ENCODE peak calls at places on chromosome 1, in nine cellular contexts. G is A549, L is Calu3, H is HFFc6, Y is AG04450, I is PC-3, P is pancreas, K is D721Med, Q is hepatocyte. B is an unnamed sample.

GRCh38 chr1:88035578-88035977 is 648.5 kb upstream of the PKN2 start:
- DNase-seq in G (no peak), L (no peak), H (no peak), Y (no peak), I (no peak), P (no peak), K (no peak), Q (no peak), B (no peak)

GRCh38 chr1:173440430-173440829 is 36.7 kb upstream of the PRDX6 start:
- DNase-seq in G (no peak), L (no peak), H (no peak), Y (no peak), I (no peak), P (no peak), K (no peak), Q (no peak), B (no peak)

GRCh38 chr1:59669752-59670312 is 144.9 kb upstream of the HOOK1 start:
- DNase-seq in G (no peak), L (no peak), H (peak), Y (no peak), I (no peak), P (no peak), K (no peak), Q (peak), B (no peak)

GRCh38 chr1:10528066-10529014 is 53.6 kb downstream of the PEX14 start:
- DNase-seq in G (peak), L (peak), H (peak), Y (peak), I (peak), P (peak), K (no peak), Q (peak), B (no peak)

GRCh38 chr1:174682419-174683008 is 234.8 kb downstream of the GPR52 start:
- DNase-seq in G (no peak), L (no peak), H (no peak), Y (peak), I (no peak), P (no peak), K (no peak), Q (peak), B (peak)

GRCh38 chr1:168137515-168137821 is 738 bp upstream of the GPR161 start:
- DNase-seq in G (no peak), L (no peak), H (no peak), Y (no peak), I (no peak), P (no peak), K (no peak), Q (no peak), B (no peak)

GRCh38 chr1:31306278-31306677 is 9.4 kb downstream of the ZCCHC17 start:
- DNase-seq in G (no peak), L (no peak), H (peak), Y (peak), I (peak), P (no peak), K (no peak), Q (peak), B (peak)

GRCh38 chr1:223288826-223289225 is 75.2 kb downstream of the SUSD4 start:
- DNase-seq in G (no peak), L (no peak), H (no peak), Y (no peak), I (no peak), P (no peak), K (no peak), Q (no peak), B (no peak)

GRCh38 chr1:167225920-167226319 is 5.2 kb downstream of the POU2F1 start:
- DNase-seq in G (no peak), L (no peak), H (no peak), Y (no peak), I (no peak), P (no peak), K (no peak), Q (no peak), B (no peak)

GRCh38 chr1:7447093-7447492 is 324.0 kb upstream of the VAMP3 start:
- DNase-seq in G (no peak), L (no peak), H (no peak), Y (no peak), I (no peak), P (no peak), K (no peak), Q (no peak), B (no peak)

GRCh38 chr1:151809625-151810556 is 4.7 kb upstream of the LINGO4 start:
- DNase-seq in G (no peak), L (no peak), H (no peak), Y (no peak), I (no peak), P (no peak), K (no peak), Q (no peak), B (no peak)

GRCh38 chr1:93623875-93624274 is 57.8 kb downstream of the BCAR3 start:
- DNase-seq in G (no peak), L (no peak), H (peak), Y (no peak), I (peak), P (no peak), K (no peak), Q (no peak), B (no peak)

GRCh38 chr1:192904438-192904895 is 95.6 kb downstream of the RGS2 start:
- DNase-seq in G (peak), L (peak), H (peak), Y (peak), I (peak), P (peak), K (no peak), Q (peak), B (peak)

GRCh38 chr1:232428781-232429530 is 201.0 kb downstream of the SIPA1L2 start:
- DNase-seq in G (no peak), L (no peak), H (no peak), Y (peak), I (peak), P (no peak), K (no peak), Q (peak), B (no peak)

GRCh38 chr1:224783006-224783651 is 146.3 kb upstream of the DNAH14 start:
- DNase-seq in G (no peak), L (no peak), H (no peak), Y (no peak), I (peak), P (no peak), K (no peak), Q (no peak), B (no peak)

GRCh38 chr1:93608188-93609109 is 73.2 kb downstream of the BCAR3 start:
- DNase-seq in G (no peak), L (no peak), H (no peak), Y (no peak), I (no peak), P (no peak), K (no peak), Q (no peak), B (no peak)

GRCh38 chr1:197725044-197725443 is 50.2 kb downstream of the DENND1B start:
- DNase-seq in G (no peak), L (no peak), H (no peak), Y (no peak), I (peak), P (no peak), K (no peak), Q (no peak), B (no peak)

GRCh38 chr1:110647254-110647891 is 27.4 kb downstream of the KCNA3 start:
- DNase-seq in G (no peak), L (no peak), H (peak), Y (no peak), I (no peak), P (no peak), K (no peak), Q (no peak), B (no peak)

GRCh38 chr1:198794498-198794897 is 155.7 kb downstream of the PTPRC start:
- DNase-seq in G (no peak), L (no peak), H (peak), Y (peak), I (no peak), P (no peak), K (no peak), Q (no peak), B (no peak)

GRCh38 chr1:245546875-245547274 is 392.1 kb downstream of the KIF26B start:
- DNase-seq in G (no peak), L (no peak), H (no peak), Y (no peak), I (no peak), P (peak), K (no peak), Q (no peak), B (no peak)

GRCh38 chr1:183968386-183968785 is 69.1 kb downstream of the COLGALT2 start:
- DNase-seq in G (no peak), L (no peak), H (no peak), Y (no peak), I (no peak), P (no peak), K (no peak), Q (no peak), B (no peak)

GRCh38 chr1:64701886-64702285 is 43.0 kb upstream of the RAVER2 start:
- DNase-seq in G (no peak), L (no peak), H (no peak), Y (no peak), I (no peak), P (no peak), K (no peak), Q (no peak), B (no peak)

GRCh38 chr1:198467907-198468306 is 72.6 kb downstream of the ATP6V1G3 start:
- DNase-seq in G (no peak), L (no peak), H (no peak), Y (no peak), I (no peak), P (no peak), K (no peak), Q (no peak), B (no peak)

GRCh38 chr1:177282976-177283375 is 112.2 kb downstream of the BRINP2 start:
- DNase-seq in G (no peak), L (no peak), H (no peak), Y (no peak), I (peak), P (no peak), K (no peak), Q (no peak), B (no peak)

GRCh38 chr1:203199481-203200058 is 13.1 kb upstream of the CHI3L1 start:
- DNase-seq in G (no peak), L (no peak), H (peak), Y (no peak), I (no peak), P (no peak), K (no peak), Q (no peak), B (no peak)

GRCh38 chr1:180542530-180543171 is 16.1 kb upstream of the OVAAL start:
- DNase-seq in G (no peak), L (no peak), H (peak), Y (no peak), I (no peak), P (no peak), K (no peak), Q (no peak), B (no peak)

GRCh38 chr1:81510701-81511100 is 290.0 kb upstream of the ADGRL2 start:
- DNase-seq in G (no peak), L (no peak), H (no peak), Y (no peak), I (no peak), P (no peak), K (no peak), Q (no peak), B (no peak)

GRCh38 chr1:54199151-54199764 is 572 bp downstream of the CYB5RL start:
- DNase-seq in G (peak), L (no peak), H (no peak), Y (no peak), I (no peak), P (no peak), K (no peak), Q (peak), B (no peak)

GRCh38 chr1:38486115-38486514 is 373.5 kb downstream of the RRAGC start:
- DNase-seq in G (no peak), L (no peak), H (no peak), Y (no peak), I (no peak), P (no peak), K (no peak), Q (no peak), B (no peak)

GRCh38 chr1:39898648-39899603 is 2.8 kb downstream of the MYCL start:
- DNase-seq in G (peak), L (peak), H (no peak), Y (no peak), I (peak), P (peak), K (peak), Q (peak), B (no peak)

GRCh38 chr1:3320246-3321152 is 134.0 kb upstream of the ARHGEF16 start:
- DNase-seq in G (no peak), L (peak), H (no peak), Y (no peak), I (no peak), P (peak), K (no peak), Q (peak), B (no peak)
- TF ChIP-seq CTCF in G (no peak), L (no peak), H (peak), Y (no peak), I (no peak), P (no peak), K (no peak), Q (no peak), B (no peak)

GRCh38 chr1:61125895-61126294 is 43.5 kb downstream of the NFIA start:
- DNase-seq in G (no peak), L (no peak), H (no peak), Y (no peak), I (no peak), P (no peak), K (no peak), Q (no peak), B (no peak)

GRCh38 chr1:61123321-61123720 is 41.0 kb downstream of the NFIA start:
- DNase-seq in G (no peak), L (no peak), H (no peak), Y (no peak), I (no peak), P (no peak), K (no peak), Q (no peak), B (no peak)

GRCh38 chr1:61124078-61124477 is 41.7 kb downstream of the NFIA start:
- DNase-seq in G (no peak), L (no peak), H (no peak), Y (no peak), I (no peak), P (no peak), K (no peak), Q (no peak), B (no peak)

GRCh38 chr1:61125263-61125662 is 42.9 kb downstream of the NFIA start:
- DNase-seq in G (no peak), L (no peak), H (no peak), Y (no peak), I (no peak), P (no peak), K (no peak), Q (no peak), B (no peak)

GRCh38 chr1:61124691-61125090 is 42.3 kb downstream of the NFIA start:
- DNase-seq in G (no peak), L (no peak), H (no peak), Y (no peak), I (no peak), P (no peak), K (no peak), Q (no peak), B (no peak)
- TF ChIP-seq CTCF in G (no peak), L (no peak), H (no peak), Y (no peak), I (no peak), P (no peak), K (no peak), Q (no peak), B (no peak)

GRCh38 chr1:115854005-115854404 is 13.1 kb upstream of the NHLH2 start:
- DNase-seq in G (no peak), L (no peak), H (no peak), Y (no peak), I (no peak), P (no peak), K (no peak), Q (no peak), B (no peak)
- TF ChIP-seq CTCF in G (no peak), L (no peak), H (no peak), Y (no peak), I (no peak), P (no peak), K (no peak), Q (no peak), B (no peak)

GRCh38 chr1:36843027-36843426 is 191.3 kb downstream of the GRIK3 start:
- DNase-seq in G (no peak), L (no peak), H (no peak), Y (no peak), I (no peak), P (no peak), K (no peak), Q (no peak), B (no peak)
- TF ChIP-seq CTCF in G (no peak), L (no peak), H (no peak), Y (no peak), I (no peak), P (no peak), K (no peak), Q (no peak), B (no peak)

DNA sequence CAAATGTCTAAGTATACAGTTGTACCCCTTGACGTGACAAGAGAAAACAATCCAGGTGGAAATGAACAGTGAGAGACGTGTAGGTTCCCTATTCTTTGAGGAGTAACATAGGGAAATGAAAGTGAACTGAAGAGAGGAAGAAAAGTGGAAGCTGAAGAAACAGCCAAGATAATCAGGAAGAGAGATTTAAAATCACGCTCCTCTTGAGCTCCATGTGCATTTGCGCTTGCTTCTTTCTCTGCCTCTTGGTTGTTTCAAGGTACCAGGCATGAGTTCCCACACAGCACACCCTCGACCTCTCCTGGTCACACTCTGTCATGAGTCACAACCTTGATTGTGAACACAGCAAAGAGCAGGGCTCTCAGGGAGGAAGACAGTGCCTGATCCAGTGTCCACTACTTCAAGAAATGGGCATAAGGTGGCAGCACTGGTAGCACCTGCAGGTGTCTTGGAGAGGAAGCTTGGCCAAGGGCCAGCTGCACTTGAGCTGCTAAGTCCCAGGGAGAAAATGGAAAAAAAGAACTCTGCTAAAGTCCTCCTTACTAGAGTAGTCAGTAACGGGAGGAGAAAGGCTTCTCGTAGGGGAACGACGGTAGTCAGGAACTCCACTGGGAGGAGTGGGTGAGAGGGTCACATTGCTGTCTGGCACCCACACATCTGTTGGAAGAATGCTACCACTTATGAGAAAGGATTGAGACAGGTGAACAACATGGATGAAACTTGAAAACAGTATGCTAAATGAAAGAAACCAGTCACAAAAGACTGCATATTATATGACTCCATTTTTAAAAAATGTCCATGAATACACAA is 18.3 kb upstream of the ARID1A start:
- DNase-seq in G (peak), L (peak), H (peak), Y (no peak), I (peak), P (peak), K (no peak), Q (peak), B (peak)
- TF ChIP-seq CTCF in G (peak), L (peak), H (peak), Y (peak), I (peak), P (peak), K (peak), Q (peak), B (peak)

GRCh38 chr1:241531195-241532172 is 694 bp upstream of the KMO start:
- DNase-seq in G (peak), L (no peak), H (peak), Y (peak), I (peak), P (no peak), K (no peak), Q (peak), B (peak)
- TF ChIP-seq CTCF in G (peak), L (peak), H (peak), Y (peak), I (peak), P (no peak), K (peak), Q (peak), B (peak)

GRCh38 chr1:204828352-204828850 is 42.3 kb upstream of the NFASC start:
- DNase-seq in G (peak), L (peak), H (peak), Y (no peak), I (peak), P (peak), K (peak), Q (peak), B (peak)
- TF ChIP-seq CTCF in G (no peak), L (no peak), H (peak), Y (no peak), I (no peak), P (no peak), K (no peak), Q (no peak), B (no peak)

GRCh38 chr1:160374291-160374690 is 7.4 kb downstream of the NHLH1 start:
- DNase-seq in G (no peak), L (no peak), H (no peak), Y (no peak), I (no peak), P (no peak), K (no peak), Q (no peak), B (no peak)
- TF ChIP-seq CTCF in G (no peak), L (no peak), H (no peak), Y (no peak), I (no peak), P (no peak), K (no peak), Q (no peak), B (no peak)

B was measured in AG09319.